ENCODE peak calls at places on chromosomes 5 and 9, in six cellular contexts. L is A549, T is GM12878, B is HepG2, H is K562, G is upper lobe of left lung. M is an unnamed sample.

GRCh38 chr9:100440071-100440470 is 13.1 kb downstream of the MSANTD3 start:
- ATAC-seq in L (peak; percentile 56), T (no peak), B (no peak), H (no peak), G (peak; percentile 67), M (peak; percentile 22)

GRCh38 chr9:78575041-78575440 is 278.1 kb downstream of the PSAT1 start:
- ATAC-seq in L (no peak), T (no peak), B (no peak), H (no peak), G (no peak), M (no peak)

GRCh38 chr5:159817262-159818029 is 98.8 kb upstream of the ADRA1B start:
- ATAC-seq in L (no peak), T (no peak), B (no peak), H (no peak), G (no peak), M (no peak)

GRCh38 chr9:89878687-89879086 is 273.9 kb downstream of the GADD45G start:
- ATAC-seq in L (no peak), T (peak; percentile 22), B (peak; percentile 55), H (no peak), G (peak; percentile 15), M (peak; percentile 60)

GRCh38 chr9:73079326-73079725 is 72.3 kb upstream of the ANXA1 start:
- ATAC-seq in L (peak; percentile 57), T (peak; percentile 31), B (no peak), H (peak; percentile 46), G (no peak), M (no peak)

GRCh38 chr5:147869112-147869511 is 9.4 kb upstream of the SCGB3A2 start:
- ATAC-seq in L (no peak), T (no peak), B (no peak), H (no peak), G (no peak), M (no peak)

GRCh38 chr5:113214606-113215323 is 220.0 kb downstream of the TSSK1B start:
- ATAC-seq in L (no peak), T (no peak), B (no peak), H (no peak), G (no peak), M (no peak)

GRCh38 chr5:54384356-54384933 is 71.1 kb upstream of the HSPB3 start:
- ATAC-seq in L (no peak), T (no peak), B (no peak), H (no peak), G (no peak), M (no peak)

GRCh38 chr9:38486056-38486455 is 61.8 kb upstream of the IGFBPL1 start:
- ATAC-seq in L (no peak), T (no peak), B (peak; percentile 19), H (no peak), G (no peak), M (no peak)

GRCh38 chr5:146521403-146522106 is 5.6 kb upstream of the GPR151 start:
- ATAC-seq in L (peak; percentile 59), T (no peak), B (peak; percentile 64), H (peak; percentile 66), G (no peak), M (no peak)

GRCh38 chr5:149839761-149840160 is 104.8 kb downstream of the PDE6A start:
- ATAC-seq in L (no peak), T (no peak), B (no peak), H (no peak), G (peak; percentile 41), M (no peak)

GRCh38 chr5:143128412-143129071 is 274.9 kb downstream of the NR3C1 start:
- ATAC-seq in L (no peak), T (no peak), B (no peak), H (no peak), G (no peak), M (no peak)

GRCh38 chr5:109411627-109412026 is 1.9 kb upstream of the PJA2 start:
- ATAC-seq in L (no peak), T (no peak), B (no peak), H (no peak), G (no peak), M (no peak)

GRCh38 chr9:123265833-123266232 is 2.6 kb downstream of the STRBP start:
- ATAC-seq in L (no peak), T (peak; percentile 59), B (no peak), H (peak; percentile 78), G (no peak), M (no peak)

GRCh38 chr5:33737697-33738096 is 154.1 kb downstream of the ADAMTS12 start:
- ATAC-seq in L (no peak), T (no peak), B (no peak), H (no peak), G (no peak), M (no peak)

GRCh38 chr9:120655005-120655622 is 59.2 kb downstream of the MEGF9 start:
- ATAC-seq in L (peak; percentile 66), T (peak; percentile 88), B (no peak), H (no peak), G (no peak), M (no peak)

GRCh38 chr9:128550770-128551651 is 1.4 kb upstream of the SPTAN1 start:
- ATAC-seq in L (no peak), T (no peak), B (peak; percentile 37), H (no peak), G (no peak), M (no peak)

GRCh38 chr9:92122792-92123191 is 7.6 kb upstream of the SPTLC1 start:
- ATAC-seq in L (no peak), T (no peak), B (peak; percentile 93), H (peak; percentile 63), G (no peak), M (no peak)

GRCh38 chr5:73564644-73565165 is 734 bp downstream of the ANKRA2 start:
- ATAC-seq in L (peak; percentile 50), T (peak; percentile 16), B (peak; percentile 37), H (peak; percentile 65), G (peak; percentile 15), M (no peak)

GRCh38 chr5:138922494-138922893 is 47.4 kb upstream of the LRRTM2 start:
- ATAC-seq in L (no peak), T (peak; percentile 77), B (no peak), H (peak; percentile 79), G (no peak), M (no peak)

GRCh38 chr5:67998709-67999251 is 216.8 kb upstream of the PIK3R1 start:
- ATAC-seq in L (peak; percentile 85), T (no peak), B (no peak), H (no peak), G (peak; percentile 88), M (peak; percentile 85)

GRCh38 chr9:33229359-33230120 is 10.4 kb upstream of the SPINK4 start:
- ATAC-seq in L (peak; percentile 74), T (no peak), B (peak; percentile 75), H (peak; percentile 59), G (peak; percentile 87), M (no peak)

GRCh38 chr5:170216262-170216864 is 16.4 kb upstream of the C5orf58 start:
- ATAC-seq in L (peak; percentile 81), T (peak; percentile 82), B (peak; percentile 74), H (peak; percentile 78), G (no peak), M (peak; percentile 48)

GRCh38 chr9:111186021-111186420 is 144.0 kb downstream of the OR2K2 start:
- ATAC-seq in L (no peak), T (no peak), B (no peak), H (no peak), G (no peak), M (no peak)

GRCh38 chr5:80082731-80083114 is 47.6 kb downstream of the THBS4 start:
- ATAC-seq in L (peak; percentile 87), T (peak; percentile 72), B (peak; percentile 85), H (peak; percentile 97), G (peak; percentile 91), M (peak; percentile 73)

GRCh38 chr5:135913713-135914626 is 18.3 kb upstream of the IL9 start:
- ATAC-seq in L (no peak), T (no peak), B (no peak), H (no peak), G (no peak), M (no peak)

GRCh38 chr9:17970285-17970684 is 391.4 kb downstream of the SH3GL2 start:
- ATAC-seq in L (no peak), T (peak; percentile 37), B (no peak), H (no peak), G (no peak), M (no peak)

GRCh38 chr9:134455951-134456739 is 129.9 kb downstream of the RXRA start:
- ATAC-seq in L (peak; percentile 57), T (peak; percentile 33), B (no peak), H (peak; percentile 39), G (peak; percentile 84), M (peak; percentile 88)
- TF ChIP-seq EP300 in L (no peak), T (no peak), B (no peak), H (no peak), G (peak; percentile 61), M (no peak)

GRCh38 chr5:59091965-59092364 is 509.1 kb downstream of the RAB3C start:
- ATAC-seq in L (no peak), T (no peak), B (no peak), H (no peak), G (no peak), M (no peak)

GRCh38 chr5:59093329-59093728 is 510.5 kb downstream of the RAB3C start:
- ATAC-seq in L (peak; percentile 43), T (no peak), B (peak; percentile 83), H (no peak), G (no peak), M (no peak)

GRCh38 chr5:59095480-59095879 is 512.6 kb downstream of the RAB3C start:
- ATAC-seq in L (no peak), T (no peak), B (no peak), H (no peak), G (no peak), M (peak; percentile 66)

GRCh38 chr5:59090323-59090722 is 507.4 kb downstream of the RAB3C start:
- ATAC-seq in L (no peak), T (no peak), B (no peak), H (no peak), G (no peak), M (no peak)

GRCh38 chr5:59092758-59093157 is 509.9 kb downstream of the RAB3C start:
- ATAC-seq in L (peak; percentile 7), T (no peak), B (peak; percentile 57), H (no peak), G (no peak), M (no peak)
- H3K4me3 ChIP-seq in L (peak overlapping the region; percentile 43), T (no peak overlapping the region), B (no peak overlapping the region), H (no peak overlapping the region), G (no peak overlapping the region), M (peak overlapping the region; percentile 14)

DNA sequence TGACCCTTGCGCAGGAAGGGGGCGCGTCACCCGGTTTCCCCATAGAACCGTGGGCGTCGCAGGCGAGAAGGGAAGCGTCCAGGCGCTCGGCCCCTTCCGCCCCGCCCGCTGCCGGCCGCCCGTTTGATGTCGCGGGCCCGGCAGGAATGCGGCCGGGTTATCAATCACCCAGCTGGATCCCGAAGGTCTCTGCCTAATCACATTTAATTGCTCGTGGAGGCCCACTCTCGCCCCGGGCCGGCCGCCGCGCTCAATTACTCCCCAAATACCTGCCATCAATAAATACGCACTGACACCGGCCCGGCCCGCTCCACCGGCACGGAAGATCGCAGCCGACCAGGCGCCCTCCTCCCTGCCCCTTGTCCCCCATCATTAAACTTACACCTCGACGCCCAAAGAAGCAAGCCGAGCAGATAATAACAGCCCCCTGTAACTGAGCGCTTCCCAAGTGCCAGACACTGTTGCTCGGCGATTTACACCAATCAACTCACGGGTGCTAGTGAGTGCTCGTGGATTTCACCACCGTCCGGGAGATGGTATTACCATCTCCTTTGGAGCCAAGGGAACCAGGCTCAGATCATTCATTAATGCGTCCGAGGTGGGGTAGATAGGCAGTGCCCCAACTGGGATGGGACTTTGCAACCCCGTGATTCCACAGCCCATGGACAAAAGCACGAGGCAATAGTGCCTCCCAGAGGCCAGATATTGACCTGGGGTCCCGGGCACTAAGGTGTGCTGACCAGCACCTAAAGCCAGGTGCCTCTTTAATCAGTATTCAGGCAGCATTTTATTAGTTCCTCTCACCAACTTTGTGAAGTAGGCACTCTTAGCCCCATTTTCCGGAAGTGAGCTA is 11.3 kb downstream of the MSX2 start:
- ATAC-seq in L (peak; percentile 84), T (no peak), B (peak; percentile 65), H (peak; percentile 72), G (no peak), M (no peak)
- TF ChIP-seq CTCF in L (peak; percentile 86), T (no peak), B (peak; percentile 60), H (peak; percentile 60), G (peak; percentile 30), M (no peak)

GRCh38 chr5:164266571-164266970 is 761.2 kb downstream of the MAT2B start:
- ATAC-seq in L (no peak), T (no peak), B (no peak), H (no peak), G (no peak), M (no peak)
- TF ChIP-seq EP300 in L (no peak), T (no peak), B (no peak), H (no peak), G (no peak), M (no peak)